ENCODE peak calls at places on chromosomes 3 and 15, in five cellular contexts. One of them, this sample, is unnamed.
A peak's percentile ranks its signal among the peaks of the same experiment; 100 is the strongest.

GRCh38 chr3:46469680-46470357 is 5.1 kb upstream of the LTF start:
- DNase-seq in astrocyte: no peak
- DNase-seq in activated B cell treated with CpG ODN at 0.5 μM for 24 hours: no peak
- DNase-seq in K562: no peak
- DNase-seq in bronchial epithelial cell: no peak
- DNase-seq in this sample: no peak

GRCh38 chr3:58323795-58324674 is 8.7 kb upstream of the PXK start:
- DNase-seq in astrocyte: peak; percentile 22
- DNase-seq in activated B cell treated with CpG ODN at 0.5 μM for 24 hours: no peak
- DNase-seq in K562: no peak
- DNase-seq in bronchial epithelial cell: peak; percentile 38
- DNase-seq in this sample: no peak

GRCh38 chr3:71543371-71544016 is 40.0 kb downstream of the FOXP1 start:
- DNase-seq in astrocyte: no peak
- DNase-seq in bronchial epithelial cell: no peak
- DNase-seq in K562: no peak
- DNase-seq in activated B cell treated with CpG ODN at 0.5 μM for 24 hours: no peak
- DNase-seq in this sample: no peak

GRCh38 chr15:76340198-76340801 is 3.7 kb downstream of the ISL2 start:
- DNase-seq in K562: no peak
- DNase-seq in astrocyte: no peak
- DNase-seq in bronchial epithelial cell: no peak
- DNase-seq in activated B cell treated with CpG ODN at 0.5 μM for 24 hours: peak; percentile 51
- DNase-seq in this sample: no peak

GRCh38 chr3:12983326-12983725 is 89.9 kb downstream of the IQSEC1 start:
- DNase-seq in activated B cell treated with CpG ODN at 0.5 μM for 24 hours: no peak
- DNase-seq in astrocyte: no peak
- DNase-seq in K562: no peak
- DNase-seq in bronchial epithelial cell: no peak
- DNase-seq in this sample: no peak

GRCh38 chr15:36605626-36606263 is 26.3 kb downstream of the CDIN1 start:
- DNase-seq in K562: no peak
- DNase-seq in bronchial epithelial cell: no peak
- DNase-seq in activated B cell treated with CpG ODN at 0.5 μM for 24 hours: no peak
- DNase-seq in astrocyte: no peak
- DNase-seq in this sample: no peak

GRCh38 chr3:48202691-48203090 is 14.5 kb upstream of the CDC25A start:
- DNase-seq in K562: no peak
- DNase-seq in astrocyte: no peak
- DNase-seq in activated B cell treated with CpG ODN at 0.5 μM for 24 hours: no peak
- DNase-seq in bronchial epithelial cell: no peak
- DNase-seq in this sample: no peak

GRCh38 chr3:185460719-185461350 is 38.0 kb downstream of the TMEM41A start:
- DNase-seq in astrocyte: peak; percentile 5
- DNase-seq in bronchial epithelial cell: peak; percentile 47
- DNase-seq in K562: peak; percentile 46
- DNase-seq in activated B cell treated with CpG ODN at 0.5 μM for 24 hours: no peak
- DNase-seq in this sample: no peak

GRCh38 chr3:22361465-22361864 is 610.5 kb upstream of the ZNF385D start:
- DNase-seq in activated B cell treated with CpG ODN at 0.5 μM for 24 hours: no peak
- DNase-seq in K562: no peak
- DNase-seq in bronchial epithelial cell: no peak
- DNase-seq in astrocyte: peak; percentile 4
- DNase-seq in this sample: no peak

GRCh38 chr3:140176526-140176925 is 241.5 kb downstream of the CLSTN2 start:
- DNase-seq in astrocyte: peak; percentile 64
- DNase-seq in K562: no peak
- DNase-seq in activated B cell treated with CpG ODN at 0.5 μM for 24 hours: no peak
- DNase-seq in bronchial epithelial cell: no peak
- DNase-seq in this sample: no peak

GRCh38 chr3:18720543-18720942 is 295.4 kb upstream of the SATB1 start:
- DNase-seq in astrocyte: no peak
- DNase-seq in K562: no peak
- DNase-seq in activated B cell treated with CpG ODN at 0.5 μM for 24 hours: no peak
- DNase-seq in bronchial epithelial cell: no peak
- DNase-seq in this sample: no peak

GRCh38 chr15:69505906-69506305 is 53.3 kb downstream of the RPLP1 start:
- DNase-seq in bronchial epithelial cell: no peak
- DNase-seq in activated B cell treated with CpG ODN at 0.5 μM for 24 hours: no peak
- DNase-seq in K562: no peak
- DNase-seq in astrocyte: no peak
- DNase-seq in this sample: no peak

GRCh38 chr3:188526057-188526456 is 372.1 kb downstream of the LPP start:
- DNase-seq in bronchial epithelial cell: peak; percentile 38
- DNase-seq in astrocyte: no peak
- DNase-seq in activated B cell treated with CpG ODN at 0.5 μM for 24 hours: no peak
- DNase-seq in K562: no peak
- DNase-seq in this sample: no peak
- TF ChIP-seq CTCF in bronchial epithelial cell: no peak
- TF ChIP-seq CTCF in astrocyte: no peak
- TF ChIP-seq CTCF in activated B cell treated with CpG ODN at 0.5 μM for 24 hours: no peak
- TF ChIP-seq CTCF in K562: no peak
- TF ChIP-seq CTCF in this sample: no peak

DNA sequence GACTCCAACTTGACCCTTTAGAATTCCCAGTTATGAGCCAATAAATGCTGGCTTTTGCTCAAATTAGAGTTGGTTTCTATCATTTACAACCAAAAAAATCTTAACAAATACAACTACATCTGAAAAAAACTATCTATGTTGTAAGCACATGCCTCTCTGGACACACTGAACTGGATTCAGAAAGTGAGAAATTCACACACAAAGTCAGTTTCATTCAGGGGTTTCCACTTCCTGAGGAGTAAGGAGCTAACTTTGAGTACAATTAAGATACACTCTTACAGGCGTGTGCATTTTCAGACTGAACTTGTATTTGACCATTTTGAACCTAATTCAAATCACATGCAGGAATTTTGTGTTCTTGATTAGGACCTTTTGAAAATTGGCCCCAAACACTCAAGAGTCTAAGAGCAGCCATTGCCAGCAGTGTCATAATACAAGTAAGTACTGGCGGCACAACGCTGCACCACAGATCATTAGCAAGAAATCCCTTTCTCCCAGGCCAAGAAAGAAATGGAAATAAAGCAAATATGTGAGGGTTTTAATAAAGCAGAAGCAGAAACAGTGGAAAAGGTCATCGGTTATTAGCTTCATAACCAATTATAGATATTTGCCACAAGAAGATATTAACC is 31.1 kb downstream of the LINS1 start:
- DNase-seq in bronchial epithelial cell: no peak
- DNase-seq in activated B cell treated with CpG ODN at 0.5 μM for 24 hours: no peak
- DNase-seq in K562: no peak
- DNase-seq in astrocyte: no peak
- DNase-seq in this sample: no peak
- TF ChIP-seq CTCF in bronchial epithelial cell: no peak
- TF ChIP-seq CTCF in activated B cell treated with CpG ODN at 0.5 μM for 24 hours: no peak
- TF ChIP-seq CTCF in K562: no peak
- TF ChIP-seq CTCF in astrocyte: no peak
- TF ChIP-seq CTCF in this sample: no peak

GRCh38 chr15:45167631-45168205 is 20.0 kb downstream of the SHF start:
- DNase-seq in K562: no peak
- DNase-seq in astrocyte: no peak
- DNase-seq in bronchial epithelial cell: no peak
- DNase-seq in activated B cell treated with CpG ODN at 0.5 μM for 24 hours: no peak
- DNase-seq in this sample: no peak
- TF ChIP-seq CTCF in K562: no peak
- TF ChIP-seq CTCF in astrocyte: no peak
- TF ChIP-seq CTCF in bronchial epithelial cell: no peak
- TF ChIP-seq CTCF in activated B cell treated with CpG ODN at 0.5 μM for 24 hours: no peak
- TF ChIP-seq CTCF in this sample: no peak

GRCh38 chr15:101251830-101252820 is at the start of gene CHSY1:
- DNase-seq in activated B cell treated with CpG ODN at 0.5 μM for 24 hours: peak; percentile 93
- DNase-seq in K562: peak; percentile 88
- DNase-seq in astrocyte: peak; percentile 89
- DNase-seq in bronchial epithelial cell: peak; percentile 74
- DNase-seq in this sample: peak; percentile 74
- TF ChIP-seq CTCF in activated B cell treated with CpG ODN at 0.5 μM for 24 hours: no peak
- TF ChIP-seq CTCF in K562: peak; percentile 42
- TF ChIP-seq CTCF in astrocyte: no peak
- TF ChIP-seq CTCF in bronchial epithelial cell: peak; percentile 19
- TF ChIP-seq CTCF in this sample: no peak

GRCh38 chr3:20742903-20743302 is 556.9 kb upstream of the SGO1 start:
- DNase-seq in K562: no peak
- DNase-seq in astrocyte: no peak
- DNase-seq in bronchial epithelial cell: no peak
- DNase-seq in activated B cell treated with CpG ODN at 0.5 μM for 24 hours: no peak
- DNase-seq in this sample: no peak

GRCh38 chr3:20736287-20736686 is 550.3 kb upstream of the SGO1 start:
- DNase-seq in astrocyte: no peak
- DNase-seq in activated B cell treated with CpG ODN at 0.5 μM for 24 hours: no peak
- DNase-seq in bronchial epithelial cell: no peak
- DNase-seq in K562: no peak
- DNase-seq in this sample: no peak

GRCh38 chr3:20741381-20741780 is 555.4 kb upstream of the SGO1 start:
- DNase-seq in activated B cell treated with CpG ODN at 0.5 μM for 24 hours: no peak
- DNase-seq in astrocyte: peak; percentile 70
- DNase-seq in bronchial epithelial cell: no peak
- DNase-seq in K562: no peak
- DNase-seq in this sample: no peak

GRCh38 chr3:20739814-20740213 is 553.8 kb upstream of the SGO1 start:
- DNase-seq in bronchial epithelial cell: no peak
- DNase-seq in astrocyte: no peak
- DNase-seq in activated B cell treated with CpG ODN at 0.5 μM for 24 hours: no peak
- DNase-seq in K562: no peak
- DNase-seq in this sample: no peak
- TF ChIP-seq CTCF in bronchial epithelial cell: no peak
- TF ChIP-seq CTCF in astrocyte: no peak
- TF ChIP-seq CTCF in activated B cell treated with CpG ODN at 0.5 μM for 24 hours: no peak
- TF ChIP-seq CTCF in K562: no peak
- TF ChIP-seq CTCF in this sample: no peak

GRCh38 chr3:474828-475227 is 278.3 kb downstream of the CHL1 start:
- DNase-seq in bronchial epithelial cell: no peak
- DNase-seq in activated B cell treated with CpG ODN at 0.5 μM for 24 hours: no peak
- DNase-seq in astrocyte: no peak
- DNase-seq in K562: no peak
- DNase-seq in this sample: no peak

GRCh38 chr3:468172-468571 is 271.6 kb downstream of the CHL1 start:
- DNase-seq in activated B cell treated with CpG ODN at 0.5 μM for 24 hours: no peak
- DNase-seq in astrocyte: no peak
- DNase-seq in bronchial epithelial cell: peak; percentile 8
- DNase-seq in K562: no peak
- DNase-seq in this sample: no peak

DNA sequence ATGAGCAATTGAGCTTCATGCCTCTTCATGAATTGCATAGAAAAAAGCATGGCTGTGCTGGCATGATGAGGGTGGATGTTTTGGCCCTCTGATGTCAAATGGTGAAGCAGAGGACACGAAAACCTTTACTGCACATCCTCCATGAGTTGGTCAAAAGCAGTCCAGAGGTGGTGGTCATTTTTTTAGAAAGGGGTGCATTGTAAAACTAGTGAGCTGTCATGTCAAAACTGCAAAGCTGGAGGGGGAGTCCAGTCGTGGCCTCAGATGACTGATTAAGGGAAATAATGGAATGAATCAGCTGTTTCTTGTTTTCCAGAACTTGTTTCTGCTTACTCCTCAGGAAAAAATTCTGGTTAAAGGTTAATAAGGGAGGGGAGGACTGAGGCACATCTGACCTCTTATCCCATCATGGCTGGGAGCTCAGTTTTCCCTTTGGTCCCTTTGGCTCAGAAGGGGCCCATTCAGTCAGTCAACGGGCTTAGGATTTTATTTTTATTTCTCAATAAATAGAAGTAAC is 276.8 kb downstream of the CHL1 start:
- DNase-seq in activated B cell treated with CpG ODN at 0.5 μM for 24 hours: no peak
- DNase-seq in astrocyte: no peak
- DNase-seq in bronchial epithelial cell: peak; percentile 18
- DNase-seq in K562: no peak
- DNase-seq in this sample: no peak
- TF ChIP-seq CTCF in activated B cell treated with CpG ODN at 0.5 μM for 24 hours: no peak
- TF ChIP-seq CTCF in astrocyte: no peak
- TF ChIP-seq CTCF in bronchial epithelial cell: no peak
- TF ChIP-seq CTCF in K562: no peak
- TF ChIP-seq CTCF in this sample: no peak

DNA sequence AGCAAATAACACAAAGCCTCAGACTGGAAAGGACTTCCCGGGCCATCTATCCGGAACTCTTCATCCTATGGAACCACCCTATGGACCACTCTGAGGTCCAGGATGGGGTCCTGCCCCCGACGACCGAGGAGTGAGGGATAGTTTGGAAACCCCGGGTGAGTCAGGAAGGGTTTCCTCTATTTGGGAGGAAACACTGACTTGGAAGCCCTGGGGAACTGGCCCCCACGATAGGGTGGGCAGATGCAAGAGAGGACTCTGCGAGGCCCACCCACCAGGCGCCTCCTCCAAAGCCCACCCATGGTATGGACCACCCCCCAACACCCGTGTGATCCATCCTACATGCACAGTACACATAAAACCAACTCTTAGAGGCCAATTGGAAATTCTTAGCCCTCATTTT is 69.4 kb downstream of the CPN2 start:
- DNase-seq in astrocyte: no peak
- DNase-seq in K562: no peak
- DNase-seq in bronchial epithelial cell: no peak
- DNase-seq in activated B cell treated with CpG ODN at 0.5 μM for 24 hours: no peak
- DNase-seq in this sample: no peak
- TF ChIP-seq CTCF in astrocyte: no peak
- TF ChIP-seq CTCF in K562: no peak
- TF ChIP-seq CTCF in bronchial epithelial cell: no peak
- TF ChIP-seq CTCF in activated B cell treated with CpG ODN at 0.5 μM for 24 hours: no peak
- TF ChIP-seq CTCF in this sample: no peak